ENCODE peak calls at places on chromosomes 13 and 19, in four cellular contexts. One of them, this sample, is unnamed.

GRCh38 chr13:76980075-76980718 is 11.7 kb upstream of the CLN5 start:
- DNase-seq in SK-N-SH: peak
- DNase-seq in GM12878: no peak
- DNase-seq in H1: peak
- DNase-seq in this sample: no peak

GRCh38 chr19:30170495-30171137 is 201.6 kb upstream of the ZNF536 start:
- DNase-seq in SK-N-SH: no peak
- DNase-seq in H1: no peak
- DNase-seq in GM12878: no peak
- DNase-seq in this sample: no peak

GRCh38 chr19:48859711-48860572 is 8.5 kb downstream of the PLEKHA4 start:
- DNase-seq in SK-N-SH: peak
- DNase-seq in H1: no peak
- DNase-seq in GM12878: no peak
- DNase-seq in this sample: no peak

GRCh38 chr19:46296722-46297431 is at the start of gene HIF3A:
- DNase-seq in SK-N-SH: peak
- DNase-seq in H1: peak
- DNase-seq in GM12878: no peak
- DNase-seq in this sample: peak

GRCh38 chr13:61144834-61145593 is 270.6 kb downstream of the PCDH20 start:
- DNase-seq in H1: no peak
- DNase-seq in GM12878: no peak
- DNase-seq in SK-N-SH: no peak
- DNase-seq in this sample: no peak

GRCh38 chr13:44128522-44128921 is 245.1 kb upstream of the SERP2 start:
- DNase-seq in SK-N-SH: no peak
- DNase-seq in GM12878: no peak
- DNase-seq in H1: no peak
- DNase-seq in this sample: no peak

GRCh38 chr19:35351441-35352176 is 3.9 kb downstream of the FFAR1 start:
- DNase-seq in GM12878: no peak
- DNase-seq in SK-N-SH: no peak
- DNase-seq in H1: no peak
- DNase-seq in this sample: no peak

GRCh38 chr19:14383898-14384669 is 2.8 kb downstream of the ADGRE5 start:
- DNase-seq in SK-N-SH: no peak
- DNase-seq in GM12878: no peak
- DNase-seq in H1: no peak
- DNase-seq in this sample: no peak

GRCh38 chr13:80115616-80116015 is 225.3 kb downstream of the SPRY2 start:
- DNase-seq in SK-N-SH: no peak
- DNase-seq in H1: no peak
- DNase-seq in GM12878: no peak
- DNase-seq in this sample: no peak

GRCh38 chr13:24215732-24216131 is 55.2 kb downstream of the SPATA13 start:
- DNase-seq in H1: no peak
- DNase-seq in SK-N-SH: no peak
- DNase-seq in GM12878: no peak
- DNase-seq in this sample: no peak

GRCh38 chr19:15551183-15552004 is 43.1 kb downstream of the CYP4F22 start:
- DNase-seq in H1: no peak
- DNase-seq in SK-N-SH: peak
- DNase-seq in GM12878: no peak
- DNase-seq in this sample: no peak

GRCh38 chr13:90706631-90707030 is 640.9 kb upstream of the MIR17HG start:
- DNase-seq in SK-N-SH: no peak
- DNase-seq in H1: no peak
- DNase-seq in GM12878: no peak
- DNase-seq in this sample: no peak

GRCh38 chr19:9597027-9597426 is 12.7 kb upstream of the ZNF121 start:
- DNase-seq in GM12878: no peak
- DNase-seq in SK-N-SH: no peak
- DNase-seq in H1: no peak
- DNase-seq in this sample: no peak

GRCh38 chr19:46898731-46899130 is 37.9 kb downstream of the ARHGAP35 start:
- DNase-seq in SK-N-SH: no peak
- DNase-seq in H1: no peak
- DNase-seq in GM12878: no peak
- DNase-seq in this sample: no peak

GRCh38 chr19:55473613-55474012 is 2.8 kb upstream of the ZNF628 start:
- DNase-seq in H1: no peak
- DNase-seq in GM12878: no peak
- DNase-seq in SK-N-SH: no peak
- DNase-seq in this sample: no peak

GRCh38 chr19:21677696-21678418 is 89.5 kb downstream of the ZNF100 start:
- DNase-seq in H1: no peak
- DNase-seq in GM12878: no peak
- DNase-seq in SK-N-SH: no peak
- DNase-seq in this sample: no peak

GRCh38 chr19:40403262-40403984 is 9.8 kb downstream of the PRX start:
- DNase-seq in SK-N-SH: peak
- DNase-seq in H1: peak
- DNase-seq in GM12878: peak
- DNase-seq in this sample: no peak

GRCh38 chr19:16661480-16662034 is 618 bp downstream of the TMEM38A start:
- DNase-seq in H1: no peak
- DNase-seq in GM12878: no peak
- DNase-seq in SK-N-SH: peak
- DNase-seq in this sample: no peak
- H3K9ac ChIP-seq in H1: peak
- H3K9ac ChIP-seq in GM12878: peak
- H3K9ac ChIP-seq in SK-N-SH: peak
- H3K9ac ChIP-seq in this sample: peak

DNA sequence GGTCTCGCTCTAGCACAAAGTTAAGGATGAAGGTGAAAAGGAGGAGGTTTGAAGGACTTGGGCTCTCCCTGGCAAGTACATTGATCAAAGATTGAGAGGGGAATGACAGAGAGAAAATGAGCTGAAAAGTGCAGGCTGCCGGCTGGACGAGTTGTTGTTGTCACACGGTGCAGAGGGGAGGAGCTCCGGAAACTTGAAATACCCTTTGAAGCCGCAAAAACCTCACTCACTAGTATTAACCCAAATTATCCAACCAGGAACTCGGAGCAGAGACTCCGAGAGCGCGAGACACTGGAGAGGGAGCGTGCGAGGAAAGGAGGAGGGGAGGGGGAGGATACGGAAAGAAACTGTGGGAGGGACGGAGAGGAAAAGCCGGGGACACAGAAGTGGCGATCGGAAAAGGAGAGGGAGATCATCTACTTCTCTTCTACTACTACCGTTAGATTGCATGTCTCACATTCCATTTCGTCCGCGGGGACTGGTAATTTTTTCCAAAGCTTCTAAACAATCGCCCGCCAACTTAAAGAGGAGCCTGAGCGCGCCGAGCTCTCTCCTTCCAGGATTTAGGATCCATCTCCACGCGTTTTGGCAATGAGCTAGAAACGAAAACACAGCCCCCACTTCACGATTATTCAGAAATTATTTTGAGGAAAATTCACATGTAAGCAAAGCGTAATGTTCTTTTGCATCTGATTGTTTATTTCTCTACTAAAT is at the start of gene DACH1:
- DNase-seq in H1: no peak
- DNase-seq in GM12878: no peak
- DNase-seq in SK-N-SH: peak
- DNase-seq in this sample: no peak
- TF ChIP-seq POLR2AphosphoS5 in H1: no peak
- TF ChIP-seq POLR2AphosphoS5 in GM12878: no peak
- TF ChIP-seq POLR2AphosphoS5 in SK-N-SH: no peak
- TF ChIP-seq POLR2AphosphoS5 in this sample: no peak

DNA sequence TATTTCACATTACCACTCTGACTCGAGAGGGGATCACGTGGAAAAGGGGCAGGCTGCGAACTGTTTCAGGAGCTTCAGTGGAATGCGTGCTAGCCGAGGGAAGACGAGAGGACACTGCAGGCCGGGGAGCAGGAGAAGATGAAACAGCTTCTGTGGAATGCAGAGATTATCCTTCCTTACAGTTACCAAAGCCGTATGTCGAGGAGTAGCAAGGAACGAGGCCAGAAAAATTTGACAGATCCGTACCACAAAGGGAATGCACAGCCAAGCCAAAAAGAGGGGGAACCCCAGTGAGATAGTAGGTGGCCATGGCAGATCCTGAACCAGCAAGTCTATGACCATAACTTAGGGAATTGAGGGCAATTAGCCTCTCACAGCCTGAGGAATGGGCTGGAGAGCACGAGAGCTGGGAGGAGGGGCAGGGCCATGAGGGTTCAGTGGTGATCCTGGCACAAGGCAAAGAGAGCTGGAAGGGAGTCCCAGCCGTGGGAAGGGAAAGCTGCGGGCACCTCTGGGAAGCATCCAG is 5.3 kb downstream of the COL4A1 start:
- DNase-seq in GM12878: no peak
- DNase-seq in SK-N-SH: no peak
- DNase-seq in H1: no peak
- DNase-seq in this sample: no peak
- H3K9ac ChIP-seq in GM12878: no peak
- H3K9ac ChIP-seq in SK-N-SH: no peak
- H3K9ac ChIP-seq in H1: no peak
- H3K9ac ChIP-seq in this sample: no peak

GRCh38 chr13:26483546-26483945 is 73.9 kb upstream of the WASF3 start:
- DNase-seq in H1: no peak
- DNase-seq in GM12878: no peak
- DNase-seq in SK-N-SH: no peak
- DNase-seq in this sample: no peak

GRCh38 chr13:26477681-26478080 is 79.8 kb upstream of the WASF3 start:
- DNase-seq in H1: no peak
- DNase-seq in SK-N-SH: no peak
- DNase-seq in GM12878: no peak
- DNase-seq in this sample: no peak

GRCh38 chr13:26476744-26477129 is 80.7 kb upstream of the WASF3 start:
- DNase-seq in SK-N-SH: no peak
- DNase-seq in GM12878: no peak
- DNase-seq in H1: no peak
- DNase-seq in this sample: no peak

GRCh38 chr13:26482451-26483197 is 74.9 kb upstream of the WASF3 start:
- DNase-seq in H1: peak
- DNase-seq in GM12878: peak
- DNase-seq in SK-N-SH: peak
- DNase-seq in this sample: peak

GRCh38 chr13:26480246-26480855 is 77.1 kb upstream of the WASF3 start:
- DNase-seq in GM12878: no peak
- DNase-seq in SK-N-SH: no peak
- DNase-seq in H1: no peak
- DNase-seq in this sample: no peak
- TF ChIP-seq POLR2AphosphoS5 in GM12878: no peak
- TF ChIP-seq POLR2AphosphoS5 in SK-N-SH: no peak
- TF ChIP-seq POLR2AphosphoS5 in H1: no peak
- TF ChIP-seq POLR2AphosphoS5 in this sample: no peak

GRCh38 chr13:94708971-94709614 is 3.3 kb downstream of the SOX21 start:
- DNase-seq in H1: no peak
- DNase-seq in SK-N-SH: no peak
- DNase-seq in GM12878: no peak
- DNase-seq in this sample: no peak

GRCh38 chr13:94711561-94712286 is 621 bp downstream of the SOX21 start:
- DNase-seq in SK-N-SH: peak
- DNase-seq in H1: no peak
- DNase-seq in GM12878: no peak
- DNase-seq in this sample: no peak

GRCh38 chr13:94710081-94710809 is 2.1 kb downstream of the SOX21 start:
- DNase-seq in SK-N-SH: peak
- DNase-seq in H1: no peak
- DNase-seq in GM12878: no peak
- DNase-seq in this sample: no peak

GRCh38 chr13:94712287-94712811 is at the start of gene SOX21:
- DNase-seq in SK-N-SH: no peak
- DNase-seq in GM12878: no peak
- DNase-seq in H1: no peak
- DNase-seq in this sample: no peak

GRCh38 chr13:94710881-94711560 is 1.3 kb downstream of the SOX21 start:
- DNase-seq in GM12878: no peak
- DNase-seq in H1: no peak
- DNase-seq in SK-N-SH: peak
- DNase-seq in this sample: no peak
- H3K9ac ChIP-seq in GM12878: no peak
- H3K9ac ChIP-seq in H1: peak
- H3K9ac ChIP-seq in SK-N-SH: no peak
- H3K9ac ChIP-seq in this sample: no peak

DNA sequence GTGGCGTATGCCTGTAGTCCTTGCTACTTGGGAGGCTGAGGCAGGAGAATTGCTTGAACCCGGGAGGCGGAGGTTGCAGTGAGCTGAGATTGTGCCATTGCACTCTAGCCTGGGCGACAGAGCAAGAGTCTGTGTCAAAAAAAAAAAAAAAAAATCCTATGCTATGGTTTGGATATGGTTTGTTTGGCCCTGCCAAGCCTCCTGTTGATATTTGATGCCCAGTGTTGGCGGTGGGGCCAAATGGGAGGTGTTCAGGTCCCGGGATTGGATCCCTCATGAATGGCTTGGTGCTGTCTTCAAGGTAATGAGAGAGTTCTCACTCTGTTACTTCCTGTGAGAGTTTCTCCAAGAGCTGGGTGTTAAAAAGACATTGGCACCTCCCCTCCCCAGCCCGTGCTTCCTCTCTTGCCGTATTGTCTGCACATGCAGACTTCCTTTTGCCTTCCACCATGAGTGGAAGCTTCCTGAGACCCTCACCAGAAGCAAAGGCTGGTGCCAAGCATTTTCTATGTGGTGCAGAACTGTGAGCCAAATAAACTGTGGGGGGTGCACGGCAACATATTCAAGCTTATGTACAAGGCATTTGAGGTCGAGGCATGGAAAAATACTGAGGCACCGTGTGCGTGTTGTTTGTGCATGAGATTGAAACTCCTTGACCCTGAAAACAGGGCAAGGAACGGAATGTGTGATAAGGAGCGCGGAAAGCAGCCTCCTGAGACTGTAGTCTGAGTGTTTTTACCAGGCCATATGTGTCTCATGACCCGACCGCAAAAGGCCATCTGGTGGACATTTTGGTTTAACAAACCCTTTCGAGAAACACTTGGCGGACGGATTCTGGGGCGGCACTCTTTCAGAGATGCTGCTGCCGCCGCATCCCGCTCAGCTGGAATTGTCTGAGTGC is 7.3 kb downstream of the SIGLEC9 start:
- DNase-seq in SK-N-SH: peak
- DNase-seq in GM12878: no peak
- DNase-seq in H1: no peak
- DNase-seq in this sample: no peak
- TF ChIP-seq POLR2AphosphoS5 in SK-N-SH: no peak
- TF ChIP-seq POLR2AphosphoS5 in GM12878: no peak
- TF ChIP-seq POLR2AphosphoS5 in H1: no peak
- TF ChIP-seq POLR2AphosphoS5 in this sample: no peak

GRCh38 chr19:1503925-1504430 is 8.8 kb downstream of the ADAMTSL5 start:
- DNase-seq in GM12878: no peak
- DNase-seq in H1: no peak
- DNase-seq in SK-N-SH: no peak
- DNase-seq in this sample: no peak
- H3K9ac ChIP-seq in GM12878: no peak
- H3K9ac ChIP-seq in H1: no peak
- H3K9ac ChIP-seq in SK-N-SH: no peak
- H3K9ac ChIP-seq in this sample: no peak

This sample was measured in SK-N-MC.